ENCODE peak calls at places on chromosomes 3 and 15, in seven cellular contexts. D is fibroblast of villous mesenchyme; C is GF-D8; G is stimulated activated CD8-positive, alpha-beta memory T cell treated with anti-CD3 and anti-CD28 coated beads, Interleukin-4, amount 100 ng/mL, for 1 hour; M is astrocyte of the spinal cord; A is frontal cortex; W is fibroblast of pulmonary artery. J is an unnamed sample.
A peak's percentile ranks its signal among the peaks of the same experiment; 100 is the strongest.

GRCh38 chr15:61037031-61037430 is 192.1 kb downstream of the RORA start:
- DNase-seq in G (no peak), C (no peak), M (no peak), A (no peak), D (no peak), W (peak; percentile 84), J (peak; percentile 28)

GRCh38 chr3:195537995-195538394 is 5.1 kb downstream of the PPP1R2 start:
- DNase-seq in M (no peak), D (no peak), C (no peak), W (no peak), A (no peak), G (no peak), J (no peak)

GRCh38 chr3:172094621-172095557 is 55.5 kb downstream of the FNDC3B start:
- DNase-seq in D (no peak), W (no peak), A (no peak), G (no peak), M (no peak), C (no peak), J (peak; percentile 59)

GRCh38 chr3:58306662-58307286 is 454 bp downstream of the HTD2 start:
- DNase-seq in A (no peak), W (peak; percentile 31), D (peak; percentile 41), C (no peak), M (peak; percentile 5), G (no peak), J (peak; percentile 52)

GRCh38 chr3:188003188-188004171 is 150.5 kb upstream of the LPP start:
- DNase-seq in W (no peak), C (no peak), M (no peak), G (no peak), D (no peak), A (no peak), J (no peak)

GRCh38 chr15:84947947-84948830 is 33.5 kb upstream of the PDE8A start:
- DNase-seq in A (no peak), G (no peak), D (peak; percentile 73), W (peak; percentile 90), C (no peak), M (peak; percentile 91), J (peak; percentile 85)

GRCh38 chr15:39133201-39133600 is 447.7 kb upstream of the THBS1 start:
- DNase-seq in G (no peak), M (peak; percentile 73), C (no peak), D (peak; percentile 95), A (no peak), W (peak; percentile 96), J (peak; percentile 97)

GRCh38 chr15:82709081-82709420 is 624 bp downstream of the AP3B2 start:
- DNase-seq in M (no peak), D (no peak), A (no peak), W (peak; percentile 3), C (no peak), G (no peak), J (peak; percentile 10)

GRCh38 chr3:54830658-54831057 is 97.2 kb downstream of the LRTM1 start:
- DNase-seq in A (no peak), W (peak; percentile 18), D (peak; percentile 23), C (no peak), G (no peak), M (peak; percentile 26), J (peak; percentile 36)

GRCh38 chr3:136678981-136679380 is 73.2 kb downstream of the STAG1 start:
- DNase-seq in G (no peak), M (peak; percentile 35), W (no peak), C (no peak), D (no peak), A (no peak), J (no peak)

GRCh38 chr3:94076055-94076454 is 13.2 kb downstream of the NSUN3 start:
- DNase-seq in D (peak; percentile 7), W (peak; percentile 15), C (no peak), A (no peak), G (no peak), M (peak; percentile 37), J (peak; percentile 56)

GRCh38 chr3:55489804-55490132 is 2.7 kb upstream of the WNT5A start:
- DNase-seq in G (no peak), D (no peak), C (no peak), W (no peak), A (no peak), M (peak; percentile 39), J (peak; percentile 55)

GRCh38 chr15:88647362-88648105 is 8.7 kb downstream of the ISG20 start:
- DNase-seq in A (no peak), W (no peak), G (no peak), D (no peak), M (no peak), C (no peak), J (no peak)

GRCh38 chr3:182726258-182727142 is 66.8 kb upstream of the ATP11B start:
- DNase-seq in M (peak; percentile 11), W (no peak), D (no peak), A (no peak), C (no peak), G (no peak), J (no peak)

GRCh38 chr15:36265422-36265821 is 314.0 kb upstream of the CDIN1 start:
- DNase-seq in A (no peak), M (no peak), C (no peak), D (peak; percentile 55), G (no peak), W (no peak), J (no peak)

GRCh38 chr3:111616417-111617105 is 21.4 kb upstream of the ZBED2 start:
- DNase-seq in G (no peak), C (no peak), A (no peak), M (no peak), W (no peak), D (no peak), J (peak; percentile 14)

GRCh38 chr3:150296123-150296750 is 111.9 kb upstream of the TSC22D2 start:
- DNase-seq in C (no peak), G (no peak), M (no peak), A (no peak), D (no peak), W (no peak), J (no peak)